ENCODE peak calls at places on chromosome 17, in ten cellular contexts. E is A549, U is heart left ventricle, C is HCT116, J is adrenal gland, K is body of pancreas, G is uterus, W is IMR-90, N is esophagus squamous epithelium, S is lower leg skin. I is an unnamed sample.
A peak's percentile ranks its signal among the peaks of the same experiment; 100 is the strongest.

GRCh38 chr17:65455972-65456343 is 105.5 kb downstream of the AXIN2 start:
- DNase-seq in E (no peak), U (peak; percentile 24), C (no peak), J (peak; percentile 54), K (peak; percentile 13), G (peak; percentile 21), W (peak; percentile 1), N (no peak), S (no peak), I (peak; percentile 65)

GRCh38 chr17:4074831-4075495 is 67.9 kb downstream of the ZZEF1 start:
- DNase-seq in E (peak; percentile 56), U (no peak), C (peak; percentile 27), J (no peak), K (peak; percentile 32), G (no peak), W (peak; percentile 47), N (no peak), S (no peak), I (no peak)

GRCh38 chr17:77125432-77125901 is 15.3 kb upstream of the SEC14L1 start:
- DNase-seq in E (peak; percentile 97), U (no peak), C (peak; percentile 91), J (no peak), K (no peak), G (no peak), W (peak; percentile 91), N (no peak), S (no peak), I (no peak)

GRCh38 chr17:73184133-73184993 is 8.5 kb upstream of the COG1 start:
- DNase-seq in E (no peak), U (no peak), C (no peak), J (no peak), K (no peak), G (no peak), W (no peak), N (no peak), S (no peak), I (no peak)

GRCh38 chr17:57485566-57485865 is 229.2 kb downstream of the MSI2 start:
- DNase-seq in E (no peak), U (no peak), C (no peak), J (no peak), K (no peak), G (no peak), W (no peak), N (no peak), S (no peak), I (no peak)

GRCh38 chr17:14297161-14297851 is 3.6 kb upstream of the HS3ST3B1 start:
- DNase-seq in E (peak; percentile 59), U (no peak), C (no peak), J (no peak), K (no peak), G (no peak), W (no peak), N (no peak), S (no peak), I (no peak)

GRCh38 chr17:1179112-1179634 is 608 bp downstream of the ABR start:
- DNase-seq in E (no peak), U (no peak), C (no peak), J (no peak), K (no peak), G (no peak), W (no peak), N (no peak), S (no peak), I (no peak)

GRCh38 chr17:5866978-5867377 is 203.2 kb upstream of the WSCD1 start:
- DNase-seq in E (no peak), U (no peak), C (no peak), J (peak; percentile 14), K (no peak), G (no peak), W (no peak), N (no peak), S (no peak), I (no peak)

GRCh38 chr17:72175787-72176515 is 55.1 kb downstream of the SOX9 start:
- DNase-seq in E (no peak), U (no peak), C (no peak), J (no peak), K (peak; percentile 58), G (no peak), W (peak; percentile 55), N (no peak), S (no peak), I (peak; percentile 80)

GRCh38 chr17:68302066-68302564 is 10.8 kb downstream of the ARSG start:
- DNase-seq in E (no peak), U (no peak), C (no peak), J (peak; percentile 57), K (no peak), G (no peak), W (peak; percentile 42), N (no peak), S (no peak), I (peak; percentile 78)

GRCh38 chr17:47188266-47188665 is 829 bp downstream of the CDC27 start:
- DNase-seq in E (peak; percentile 54), U (no peak), C (no peak), J (no peak), K (peak; percentile 18), G (no peak), W (peak; percentile 73), N (no peak), S (no peak), I (no peak)

GRCh38 chr17:29617125-29617480 is 5.6 kb downstream of the CORO6 start:
- DNase-seq in E (peak; percentile 84), U (no peak), C (peak; percentile 67), J (peak; percentile 86), K (peak; percentile 83), G (no peak), W (peak; percentile 38), N (peak; percentile 44), S (peak; percentile 68), I (peak; percentile 72)

GRCh38 chr17:28173801-28174200 is 131.3 kb downstream of the NLK start:
- DNase-seq in E (no peak), U (no peak), C (no peak), J (no peak), K (no peak), G (no peak), W (no peak), N (no peak), S (no peak), I (no peak)

DNA sequence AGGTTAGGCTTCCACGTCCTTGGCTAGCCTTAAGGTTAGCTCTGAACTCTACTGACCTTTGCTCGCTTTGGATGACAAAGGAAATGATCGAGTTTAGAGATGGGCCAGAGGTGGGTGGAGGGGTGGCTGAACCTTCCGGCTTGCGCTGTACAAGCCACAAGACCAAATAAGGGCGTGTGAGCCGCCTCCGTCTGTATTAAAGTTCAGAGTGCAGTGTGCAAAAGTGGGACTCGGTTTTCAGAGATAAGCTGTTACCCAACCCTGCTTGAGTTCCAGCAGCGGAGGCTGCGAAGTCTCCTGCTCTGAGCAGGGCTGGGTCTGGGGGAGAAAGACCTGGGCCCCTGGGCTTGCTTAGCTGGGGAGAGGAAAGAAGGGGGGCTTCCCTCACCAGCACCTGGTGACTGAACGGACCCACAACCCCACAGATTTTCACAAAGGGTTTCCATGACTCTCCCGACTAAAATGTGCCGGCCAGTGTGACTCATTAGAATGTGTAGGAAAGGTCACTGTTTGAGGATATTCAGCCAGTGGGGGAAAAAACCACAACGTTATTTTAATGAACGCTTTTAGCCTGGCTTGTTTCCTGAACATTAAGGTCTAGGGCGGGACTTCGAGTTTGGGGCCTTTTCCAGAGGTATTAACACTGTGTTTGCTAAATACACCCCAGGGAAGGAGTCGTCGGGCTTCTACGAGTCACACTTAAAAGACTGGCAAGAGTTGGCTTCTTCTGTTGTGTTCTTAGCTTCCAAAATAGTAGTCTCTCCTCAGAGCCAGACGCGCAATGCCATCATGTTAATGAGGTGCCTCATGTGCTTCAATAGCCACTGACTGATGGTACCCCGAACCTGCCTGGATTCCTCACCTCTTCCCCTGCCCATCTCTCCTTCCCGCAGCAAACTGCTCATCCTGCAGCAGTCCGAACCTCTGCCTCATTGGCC is 67.0 kb downstream of the CENPV start:
- DNase-seq in E (peak; percentile 99), U (peak; percentile 81), C (peak; percentile 95), J (peak; percentile 96), K (peak; percentile 87), G (peak; percentile 92), W (peak; percentile 98), N (peak; percentile 26), S (peak; percentile 79), I (peak; percentile 42)
- TF ChIP-seq POLR2A in E (peak; percentile 18), U (no peak), C (peak; percentile 55), J (peak; percentile 71), K (peak; percentile 42), G (peak; percentile 54), W (peak; percentile 34), N (no peak), S (no peak), I (no peak)

DNA sequence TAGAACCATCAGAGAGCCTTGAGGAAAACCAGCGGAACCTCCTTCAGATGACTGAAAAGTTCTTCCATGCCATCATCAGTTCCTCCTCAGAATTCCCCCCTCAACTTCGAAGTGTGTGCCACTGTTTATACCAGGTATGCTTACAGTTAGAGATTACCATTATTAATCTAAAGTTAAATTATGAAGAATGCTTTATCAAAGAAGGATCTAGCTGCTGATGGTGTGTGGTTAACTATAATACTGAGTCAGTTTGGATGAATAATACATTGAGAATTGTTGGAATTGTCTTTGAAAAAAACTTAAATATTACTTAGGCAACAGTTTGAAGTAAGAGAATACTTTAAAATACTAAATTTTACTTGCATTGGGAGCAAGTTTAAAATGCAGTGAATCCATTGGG is 48.1 kb downstream of the OMG start:
- DNase-seq in E (no peak), U (no peak), C (no peak), J (no peak), K (no peak), G (no peak), W (peak; percentile 78), N (no peak), S (no peak), I (no peak)
- TF ChIP-seq POLR2A in E (no peak), U (no peak), C (no peak), J (no peak), K (no peak), G (no peak), W (no peak), N (no peak), S (no peak), I (no peak)

GRCh38 chr17:59278401-59278800 is 53.1 kb upstream of the YPEL2 start:
- DNase-seq in E (no peak), U (no peak), C (no peak), J (no peak), K (no peak), G (no peak), W (no peak), N (no peak), S (no peak), I (no peak)
- TF ChIP-seq POLR2A in E (no peak), U (no peak), C (no peak), J (no peak), K (no peak), G (no peak), W (no peak), N (no peak), S (no peak), I (no peak)

DNA sequence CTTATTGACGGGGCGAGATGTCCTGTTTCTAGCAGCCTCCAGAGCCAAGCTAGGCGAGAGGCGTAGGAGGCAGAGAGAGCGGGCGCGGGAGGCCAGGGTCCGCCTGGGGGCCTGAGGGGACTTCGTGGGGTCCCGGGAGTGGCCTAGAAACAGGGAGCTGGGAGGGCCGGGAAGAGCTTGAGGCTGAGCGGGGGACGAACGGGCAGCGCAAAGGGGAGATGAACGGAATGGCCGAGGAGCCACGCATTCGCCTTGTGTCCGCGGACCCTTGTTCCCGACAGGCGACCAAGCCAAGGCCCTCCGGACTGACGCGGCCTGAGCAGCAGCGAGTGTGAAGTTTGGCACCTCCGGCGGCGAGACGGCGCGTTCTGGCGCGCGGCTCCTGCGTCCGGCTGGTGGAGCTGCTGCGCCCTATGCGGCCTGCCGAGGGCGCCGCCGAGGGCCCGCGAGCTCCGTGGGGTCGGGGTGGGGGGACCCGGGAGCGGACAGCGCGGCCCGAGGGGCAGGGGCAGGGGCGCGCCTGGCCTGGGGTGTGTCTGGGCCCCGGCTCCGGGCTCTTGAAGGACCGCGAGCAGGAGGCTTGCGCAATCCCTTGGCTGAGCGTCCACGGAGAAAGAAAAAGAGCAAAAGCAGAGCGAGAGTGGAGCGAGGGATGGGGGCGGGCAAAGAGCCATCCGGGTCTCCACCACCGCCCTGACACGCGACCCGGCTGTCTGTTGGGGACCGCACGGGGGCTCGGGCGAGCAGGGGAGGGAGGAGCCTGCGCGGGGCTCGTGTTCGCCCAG is 1.2 kb upstream of the CBX4 start:
- DNase-seq in E (no peak), U (peak; percentile 61), C (no peak), J (peak; percentile 78), K (peak; percentile 71), G (peak; percentile 80), W (peak; percentile 31), N (no peak), S (peak; percentile 67), I (peak; percentile 68)
- TF ChIP-seq POLR2A in E (no peak), U (no peak), C (no peak), J (no peak), K (no peak), G (no peak), W (no peak), N (no peak), S (no peak), I (no peak)